ENCODE peak calls at places on chromosomes 16 and 17, in five cellular contexts. Q is AG09319, T is HFFc6, C is foreskin fibroblast, K is fibroblast of mammary gland. D is an unnamed sample.

GRCh38 chr17:6913608-6914443 is 82.0 kb upstream of the ALOX12 start:
- DNase-seq in Q (peak; percentile 20), T (peak; percentile 3), C (peak; percentile 73), K (peak; percentile 63), D (peak; percentile 45)

GRCh38 chr16:49544828-49545227 is 171.2 kb downstream of the C16orf78 start:
- DNase-seq in Q (no peak), T (no peak), C (no peak), K (no peak), D (no peak)

GRCh38 chr16:11429823-11430222 is 84.6 kb downstream of the RMI2 start:
- DNase-seq in Q (no peak), T (no peak), C (peak; percentile 30), K (peak; percentile 7), D (no peak)

GRCh38 chr17:35218901-35219300 is 24.0 kb upstream of the SLFN5 start:
- DNase-seq in Q (no peak), T (no peak), C (no peak), K (no peak), D (no peak)

GRCh38 chr17:50275279-50275678 is 1.0 kb downstream of the TMEM92 start:
- DNase-seq in Q (no peak), T (no peak), C (no peak), K (no peak), D (no peak)

GRCh38 chr16:50939356-50939755 is 197.5 kb downstream of the CYLD start:
- DNase-seq in Q (no peak), T (no peak), C (no peak), K (no peak), D (no peak)

GRCh38 chr17:7445011-7445927 is at the start of gene CHRNB1:
- DNase-seq in Q (no peak), T (no peak), C (peak; percentile 69), K (peak; percentile 21), D (no peak)

GRCh38 chr17:28467456-28468025 is 5.9 kb upstream of the SLC13A2 start:
- DNase-seq in Q (peak; percentile 24), T (peak; percentile 51), C (peak; percentile 18), K (peak; percentile 74), D (no peak)

GRCh38 chr16:89430436-89431157 is 59.8 kb downstream of the ANKRD11 start:
- DNase-seq in Q (no peak), T (no peak), C (no peak), K (no peak), D (no peak)

GRCh38 chr17:55062921-55063320 is 94.4 kb downstream of the STXBP4 start:
- DNase-seq in Q (no peak), T (peak; percentile 52), C (peak; percentile 31), K (peak; percentile 21), D (no peak)

GRCh38 chr16:69088684-69089083 is 16.8 kb upstream of the HAS3 start:
- DNase-seq in Q (no peak), T (no peak), C (no peak), K (no peak), D (no peak)

GRCh38 chr16:69084301-69084700 is 21.2 kb upstream of the HAS3 start:
- DNase-seq in Q (no peak), T (no peak), C (peak; percentile 59), K (no peak), D (no peak)

GRCh38 chr16:69087161-69087581 is 18.3 kb upstream of the HAS3 start:
- DNase-seq in Q (no peak), T (no peak), C (no peak), K (no peak), D (no peak)

GRCh38 chr16:69085032-69085695 is 20.3 kb upstream of the HAS3 start:
- DNase-seq in Q (no peak), T (no peak), C (no peak), K (no peak), D (no peak)

GRCh38 chr16:69083306-69083941 is 22.0 kb upstream of the HAS3 start:
- DNase-seq in Q (no peak), T (no peak), C (no peak), K (no peak), D (no peak)
- TF ChIP-seq CTCF in Q (no peak), T (peak; percentile 35), C (no peak), K (no peak), D (peak; percentile 39)

DNA sequence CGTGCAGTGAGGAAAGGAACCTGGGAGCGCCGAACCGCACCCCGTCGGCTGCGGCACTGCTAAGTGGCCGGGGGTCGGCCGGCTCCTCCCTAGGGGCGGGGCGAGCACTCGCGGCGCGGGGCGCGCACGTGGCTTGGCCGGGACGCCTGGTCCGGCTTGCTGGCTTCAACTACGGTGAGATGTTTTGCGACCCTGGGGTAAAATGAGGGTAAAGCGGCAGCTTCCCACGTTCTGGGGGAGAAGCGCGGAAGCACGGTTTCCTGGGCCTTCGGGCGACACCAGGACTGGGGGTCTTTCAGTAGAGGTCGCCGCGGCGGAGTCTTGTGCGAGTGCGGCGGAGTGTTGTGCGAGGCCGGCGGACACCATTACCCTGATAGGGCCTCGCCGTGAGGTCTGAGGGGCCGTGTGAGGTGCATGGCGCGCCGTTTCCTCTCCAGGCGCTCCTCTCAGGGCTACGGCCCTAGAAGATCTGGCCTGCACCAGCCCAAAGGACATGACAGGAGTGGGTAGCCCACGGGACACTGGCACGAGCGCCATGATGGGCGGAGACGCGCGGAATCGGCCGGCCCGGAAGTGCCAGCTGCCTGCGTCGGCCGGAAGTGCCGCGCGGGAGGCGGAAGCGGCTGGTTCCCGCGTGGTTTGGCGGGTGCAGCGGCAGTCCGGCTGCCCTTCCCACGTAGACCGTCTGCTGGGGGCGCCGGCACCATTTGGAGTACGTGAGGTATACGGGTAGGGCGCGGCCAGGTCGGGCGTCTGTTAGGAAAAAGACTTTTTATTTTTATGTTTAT is at the start of gene PIGW:
- DNase-seq in Q (peak; percentile 64), T (peak; percentile 81), C (peak; percentile 96), K (peak; percentile 84), D (peak; percentile 96)
- TF ChIP-seq CTCF in Q (peak; percentile 2), T (peak; percentile 18), C (no peak), K (no peak), D (no peak)

GRCh38 chr16:71896688-71897368 is 1.5 kb downstream of the IST1 start:
- DNase-seq in Q (no peak), T (no peak), C (no peak), K (no peak), D (no peak)

GRCh38 chr16:71895679-71896385 is 501 bp downstream of the IST1 start:
- DNase-seq in Q (no peak), T (peak; percentile 26), C (peak; percentile 47), K (peak; percentile 45), D (no peak)

GRCh38 chr16:71893888-71894228 is 1.5 kb upstream of the IST1 start:
- DNase-seq in Q (no peak), T (no peak), C (no peak), K (no peak), D (no peak)

GRCh38 chr16:71894921-71895678 is at the start of gene IST1:
- DNase-seq in Q (peak; percentile 99), T (peak; percentile 99), C (peak; percentile 100), K (peak; percentile 99), D (peak; percentile 99)

DNA sequence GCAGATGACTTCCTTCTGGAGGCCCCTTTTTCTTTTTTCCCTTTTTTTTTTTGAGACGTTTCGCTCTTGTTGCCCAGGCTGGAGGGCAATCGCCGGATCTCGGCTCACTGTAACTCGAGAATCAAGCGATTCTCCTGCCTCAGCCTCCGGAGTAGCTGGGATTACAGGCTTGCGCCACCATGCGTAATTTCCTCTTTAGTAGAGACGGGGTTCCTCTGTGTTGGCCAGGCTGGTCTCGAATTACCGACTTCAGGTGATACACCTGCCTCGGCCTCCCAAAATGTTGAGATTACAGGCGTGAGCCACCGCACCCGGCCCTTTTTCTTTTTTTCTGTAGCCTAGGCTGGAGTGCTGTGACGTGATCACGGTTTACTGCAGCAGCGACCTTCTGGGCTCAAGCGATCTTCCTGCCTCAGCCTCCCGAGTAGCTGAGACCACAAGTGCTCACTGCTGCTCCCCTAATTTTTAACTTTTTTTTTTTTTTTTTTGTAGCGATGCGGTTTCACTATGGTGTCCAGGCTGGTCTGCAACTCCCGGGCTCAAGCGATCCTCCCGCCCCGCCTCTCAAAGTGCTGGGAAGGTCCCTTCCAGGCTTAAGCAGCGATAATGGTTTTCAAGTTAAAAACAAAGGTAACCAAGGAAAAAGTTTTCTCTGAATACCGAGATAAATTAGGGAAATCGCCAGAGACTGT is 956 bp upstream of the IST1 start:
- DNase-seq in Q (no peak), T (peak; percentile 52), C (peak; percentile 84), K (peak; percentile 68), D (peak; percentile 50)
- TF ChIP-seq CTCF in Q (peak; percentile 4), T (peak; percentile 45), C (peak; percentile 5), K (peak; percentile 6), D (peak; percentile 34)

GRCh38 chr17:40219073-40219860 is at the start of gene WIPF2:
- DNase-seq in Q (peak; percentile 88), T (peak; percentile 95), C (peak; percentile 99), K (peak; percentile 92), D (peak; percentile 95)
- TF ChIP-seq CTCF in Q (peak; percentile 68), T (peak; percentile 95), C (peak; percentile 71), K (peak; percentile 57), D (peak; percentile 38)